ENCODE peak calls at places on chromosomes 3 and 15, in four cellular contexts. Z is GM12878, W is K562, F is H1. G is an unnamed sample.

GRCh38 chr3:182438398-182438797 is 354.9 kb upstream of the ATP11B start:
- DNase-seq in Z (no peak), W (no peak), F (no peak), G (no peak)

GRCh38 chr3:128945878-128946175 is 48.0 kb downstream of the CFAP92 start:
- DNase-seq in Z (no peak), W (no peak), F (peak), G (no peak)

GRCh38 chr15:63915888-63916731 is 82.4 kb upstream of the HERC1 start:
- DNase-seq in Z (no peak), W (peak), F (peak), G (peak)

GRCh38 chr3:59313365-59313764 is 263.5 kb upstream of the CFAP20DC start:
- DNase-seq in Z (no peak), W (peak), F (peak), G (peak)

GRCh38 chr3:64571982-64572381 is 115.8 kb downstream of the ADAMTS9 start:
- DNase-seq in Z (no peak), W (no peak), F (no peak), G (no peak)

GRCh38 chr3:17602126-17602525 is 140.3 kb downstream of the TBC1D5 start:
- DNase-seq in Z (no peak), W (no peak), F (no peak), G (no peak)

GRCh38 chr15:98286831-98287230 is 326.3 kb downstream of the ARRDC4 start:
- DNase-seq in Z (no peak), W (no peak), F (no peak), G (no peak)

GRCh38 chr3:134373278-134373941 is 837 bp downstream of the AMOTL2 start:
- DNase-seq in Z (no peak), W (no peak), F (peak), G (peak)

GRCh38 chr15:67900621-67901147 is 60.8 kb upstream of the RNU6-1 start:
- DNase-seq in Z (no peak), W (no peak), F (no peak), G (no peak)

GRCh38 chr3:71389191-71389590 is 194.3 kb downstream of the FOXP1 start:
- DNase-seq in Z (no peak), W (no peak), F (no peak), G (no peak)

GRCh38 chr3:165642761-165643432 is 194.3 kb downstream of the BCHE start:
- DNase-seq in Z (no peak), W (no peak), F (no peak), G (no peak)

GRCh38 chr15:47516576-47517371 is 200.5 kb upstream of the SEMA6D start:
- DNase-seq in Z (no peak), W (no peak), F (no peak), G (no peak)

GRCh38 chr3:111607242-111607641 is 12.1 kb upstream of the ZBED2 start:
- DNase-seq in Z (no peak), W (no peak), F (no peak), G (no peak)

GRCh38 chr3:111608378-111608777 is 13.2 kb upstream of the ZBED2 start:
- DNase-seq in Z (no peak), W (no peak), F (no peak), G (no peak)

GRCh38 chr3:111605016-111605415 is 9.9 kb upstream of the ZBED2 start:
- DNase-seq in Z (no peak), W (no peak), F (no peak), G (no peak)

GRCh38 chr3:111603679-111604643 is 8.8 kb upstream of the ZBED2 start:
- DNase-seq in Z (no peak), W (no peak), F (no peak), G (no peak)

GRCh38 chr3:111605493-111605892 is 10.3 kb upstream of the ZBED2 start:
- DNase-seq in Z (no peak), W (no peak), F (no peak), G (no peak)
- TF ChIP-seq RAD21 in Z (no peak), W (no peak), F (no peak), G (no peak)

GRCh38 chr3:161969867-161970266 is 473.3 kb downstream of the OTOL1 start:
- DNase-seq in Z (no peak), W (no peak), F (no peak), G (no peak)
- TF ChIP-seq NRF1 in Z (no peak), W (no peak), F (no peak), G (no peak)

DNA sequence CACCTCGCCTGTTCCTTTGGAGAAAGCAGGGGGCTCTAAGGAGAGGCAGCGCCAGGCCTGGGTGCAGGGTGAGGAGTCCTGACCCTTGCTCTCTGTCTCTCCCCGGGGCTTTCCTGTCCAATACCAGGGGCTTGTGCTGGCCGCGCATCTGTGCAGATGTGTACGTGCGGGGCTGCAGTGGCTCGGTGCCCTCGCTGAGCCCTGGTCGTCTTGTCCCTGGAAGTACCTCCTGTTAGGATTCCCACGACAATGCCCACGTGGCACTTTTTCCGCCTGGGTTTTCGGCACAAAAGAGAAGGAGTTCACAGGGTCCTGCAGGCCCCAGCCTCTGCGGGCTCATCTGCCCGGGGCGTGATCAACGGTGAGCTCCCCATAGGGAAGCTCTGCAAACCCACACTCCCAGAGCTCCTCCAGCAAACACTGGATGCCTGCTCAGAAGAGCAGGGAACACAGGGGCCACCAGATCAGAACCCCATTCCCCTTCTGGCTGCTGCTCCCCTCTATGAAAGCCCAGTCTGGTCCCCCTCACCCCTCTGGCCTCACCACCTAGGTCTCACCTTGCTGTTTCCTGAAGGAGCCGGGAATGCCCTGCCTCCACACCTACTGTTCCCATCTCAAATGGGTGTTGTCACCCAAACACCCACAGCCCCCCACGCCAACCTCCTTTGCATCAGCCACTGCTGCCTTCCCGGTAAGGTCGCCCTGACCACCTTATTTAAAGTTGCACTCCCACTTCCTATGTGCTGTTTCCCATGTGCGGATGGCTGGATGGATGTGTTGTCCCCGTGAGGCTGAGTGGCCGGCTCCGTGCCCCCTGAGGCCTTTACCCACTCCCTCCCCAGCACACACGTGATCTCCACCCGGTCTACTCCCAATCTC is 62.6 kb upstream of the PRR20G start:
- DNase-seq in Z (no peak), W (no peak), F (peak), G (no peak)
- TF ChIP-seq RAD21 in Z (no peak), W (no peak), F (no peak), G (no peak)

GRCh38 chr3:43497905-43498365 is 123.9 kb downstream of the ANO10 start:
- DNase-seq in Z (no peak), W (no peak), F (no peak), G (no peak)
- TF ChIP-seq NRF1 in Z (no peak), W (no peak), F (no peak), G (no peak)